ENCODE peak calls at places on chromosomes 16 and 17, in six cellular contexts. V is neural progenitor cell, N is GM23248, Q is MM.1S, X is HCT116, L is SK-N-SH. T is an unnamed sample.

GRCh38 chr17:60679287-60679686 is 1.6 kb downstream of the BCAS3 start:
- DNase-seq in V (no peak), N (no peak), Q (no peak), X (no peak), L (no peak), T (no peak)

GRCh38 chr16:17612336-17612735 is 141.6 kb upstream of the XYLT1 start:
- DNase-seq in V (no peak), N (no peak), Q (no peak), X (no peak), L (no peak), T (peak)

GRCh38 chr17:77842148-77842905 is 116.2 kb upstream of the TNRC6C start:
- DNase-seq in V (no peak), N (peak), Q (no peak), X (no peak), L (no peak), T (no peak)

GRCh38 chr16:1050466-1050865 is 22.1 kb upstream of the SSTR5 start:
- DNase-seq in V (no peak), N (no peak), Q (no peak), X (no peak), L (no peak), T (no peak)

GRCh38 chr17:73998246-73999220 is 204.9 kb upstream of the RPL38 start:
- DNase-seq in V (peak), N (peak), Q (peak), X (peak), L (peak), T (peak)

GRCh38 chr17:79975498-79976134 is 60.1 kb downstream of the TBC1D16 start:
- DNase-seq in V (no peak), N (no peak), Q (no peak), X (no peak), L (no peak), T (no peak)

GRCh38 chr17:78559024-78559423 is 18.2 kb downstream of the DNAH17 start:
- DNase-seq in V (no peak), N (no peak), Q (no peak), X (no peak), L (no peak), T (no peak)

GRCh38 chr16:78224342-78224741 is 124.9 kb downstream of the WWOX start:
- DNase-seq in V (no peak), N (no peak), Q (no peak), X (no peak), L (no peak), T (no peak)

GRCh38 chr17:49565948-49566491 is 9.7 kb upstream of the NXPH3 start:
- DNase-seq in V (no peak), N (no peak), Q (no peak), X (no peak), L (no peak), T (no peak)

GRCh38 chr16:85418978-85419491 is 194.1 kb upstream of the GSE1 start:
- DNase-seq in V (peak), N (no peak), Q (no peak), X (no peak), L (no peak), T (no peak)

GRCh38 chr17:75277664-75278071 is 6.6 kb upstream of the MIF4GD start:
- DNase-seq in V (no peak), N (peak), Q (no peak), X (no peak), L (no peak), T (no peak)

GRCh38 chr16:23835390-23836077 is at the start of gene PRKCB:
- DNase-seq in V (peak), N (peak), Q (peak), X (no peak), L (peak), T (peak)

GRCh38 chr17:56173026-56173425 is 19.8 kb downstream of the ANKFN1 start:
- DNase-seq in V (no peak), N (no peak), Q (no peak), X (no peak), L (no peak), T (no peak)

GRCh38 chr17:37083461-37083860 is 134.7 kb downstream of the AATF start:
- DNase-seq in V (no peak), N (no peak), Q (no peak), X (no peak), L (no peak), T (peak)

GRCh38 chr16:80883159-80883642 is 78.8 kb upstream of the CDYL2 start:
- DNase-seq in V (no peak), N (no peak), Q (no peak), X (no peak), L (no peak), T (no peak)

GRCh38 chr17:59754547-59754946 is 47.1 kb downstream of the VMP1 start:
- DNase-seq in V (no peak), N (peak), Q (no peak), X (peak), L (no peak), T (no peak)

GRCh38 chr17:64355536-64356303 is 34.9 kb downstream of the PECAM1 start:
- DNase-seq in V (no peak), N (peak), Q (no peak), X (no peak), L (no peak), T (no peak)

GRCh38 chr17:67246648-67247415 is 1.8 kb upstream of the HELZ start:
- DNase-seq in V (peak), N (peak), Q (no peak), X (peak), L (no peak), T (peak)

GRCh38 chr17:57553525-57553924 is 191.6 kb downstream of the CCDC182 start:
- DNase-seq in V (no peak), N (no peak), Q (no peak), X (no peak), L (no peak), T (no peak)

DNA sequence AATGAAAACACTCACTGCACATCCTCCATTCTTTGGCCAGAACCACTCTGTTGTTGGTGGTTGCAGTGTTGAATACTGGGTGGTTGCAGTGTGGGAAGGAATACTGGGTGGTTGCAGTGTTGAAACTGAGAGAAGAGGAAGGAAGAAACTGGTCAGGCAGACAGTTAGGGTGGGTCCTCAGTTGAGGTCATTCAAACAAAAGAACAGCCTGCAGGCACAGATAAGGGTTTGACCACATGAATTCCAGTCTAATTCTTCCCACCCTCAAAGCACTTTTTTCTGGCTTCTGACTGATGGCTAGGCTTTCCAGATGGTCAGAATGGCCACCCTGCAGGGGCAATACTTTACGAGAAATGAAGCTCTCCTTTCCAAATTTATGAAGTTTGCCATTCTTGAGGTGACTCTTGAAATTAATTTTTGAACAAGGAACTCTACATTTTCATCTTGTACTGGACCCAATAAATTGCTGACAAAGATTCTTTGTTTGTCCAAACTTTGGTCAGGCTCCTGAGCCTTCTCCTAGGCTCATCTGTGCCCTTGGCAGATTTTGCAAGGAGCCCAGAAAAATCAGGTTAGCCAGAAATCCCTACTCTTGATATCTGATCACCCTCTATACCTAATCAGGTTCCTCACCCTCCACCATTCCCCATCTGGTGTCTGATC is 596.6 kb upstream of the CDH5 start:
- DNase-seq in V (no peak), N (no peak), Q (no peak), X (no peak), L (no peak), T (no peak)
- TF ChIP-seq EZH2phosphoT487 in V (no peak), N (no peak), Q (no peak), X (no peak), L (no peak), T (no peak)

DNA sequence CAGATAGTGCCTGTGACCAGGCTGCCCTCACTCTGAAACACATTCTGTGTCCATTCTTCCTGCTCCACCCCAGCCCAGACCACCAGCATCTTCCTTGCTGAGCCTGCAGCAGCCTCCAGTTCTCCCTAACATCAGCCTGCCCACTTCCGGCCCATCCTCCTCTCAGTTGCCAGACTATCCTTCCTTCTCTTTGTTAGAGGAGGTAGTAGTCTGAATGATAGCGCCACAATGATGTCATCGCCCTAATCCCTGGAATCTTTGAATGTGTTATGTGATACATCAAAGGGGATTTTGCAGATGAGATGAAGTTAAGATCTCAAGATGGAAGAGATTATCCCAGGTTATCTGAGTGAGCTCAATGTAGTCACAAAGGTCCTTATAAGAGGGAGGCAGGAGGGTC is 3.2 kb upstream of the ZDHHC1 start:
- DNase-seq in V (no peak), N (no peak), Q (no peak), X (no peak), L (no peak), T (no peak)
- TF ChIP-seq EZH2phosphoT487 in V (no peak), N (no peak), Q (no peak), X (no peak), L (no peak), T (no peak)

DNA sequence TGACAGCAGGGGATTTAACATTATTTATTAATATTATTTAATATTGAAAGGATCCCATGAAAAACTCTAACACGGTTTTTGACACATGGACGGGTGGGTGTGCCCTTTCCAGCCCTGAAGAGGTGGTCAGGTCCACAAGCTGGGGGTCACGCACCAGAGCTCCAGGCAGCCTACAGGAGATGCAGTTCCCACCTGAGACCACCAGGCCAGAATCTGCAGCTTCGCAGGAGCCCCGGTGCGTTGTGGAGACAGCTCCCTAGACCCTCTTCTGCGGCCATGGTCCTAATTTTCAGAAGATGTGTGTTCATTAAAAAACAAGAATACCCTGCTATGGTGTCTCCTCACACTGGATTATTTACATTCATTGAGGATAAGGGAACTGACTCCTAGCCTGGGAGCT is 331.1 kb downstream of the C16orf95 start:
- DNase-seq in V (no peak), N (no peak), Q (no peak), X (no peak), L (no peak), T (peak)
- TF ChIP-seq EZH2phosphoT487 in V (no peak), N (no peak), Q (no peak), X (no peak), L (no peak), T (no peak)

DNA sequence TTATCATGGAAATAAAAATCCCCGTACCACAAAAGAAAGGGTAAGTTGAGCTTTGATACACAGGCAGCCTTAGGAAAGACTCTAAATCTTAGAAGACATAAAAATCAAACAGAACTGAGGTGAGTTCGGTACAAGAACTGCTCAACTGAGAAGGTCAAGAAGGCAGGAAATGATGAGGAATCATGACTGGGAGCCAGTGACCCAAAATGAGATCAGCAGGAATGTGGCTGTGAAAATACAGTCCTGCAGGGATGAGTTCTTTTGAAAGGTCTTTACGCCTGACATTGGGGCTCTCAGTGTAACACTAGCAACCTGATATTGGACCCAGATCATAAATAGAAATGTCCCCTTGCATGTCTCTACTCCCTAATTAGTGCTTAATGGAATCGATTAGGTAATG is 56.3 kb upstream of the CDH11 start:
- DNase-seq in V (no peak), N (peak), Q (no peak), X (no peak), L (no peak), T (no peak)
- TF ChIP-seq EZH2phosphoT487 in V (no peak), N (no peak), Q (no peak), X (no peak), L (no peak), T (no peak)

DNA sequence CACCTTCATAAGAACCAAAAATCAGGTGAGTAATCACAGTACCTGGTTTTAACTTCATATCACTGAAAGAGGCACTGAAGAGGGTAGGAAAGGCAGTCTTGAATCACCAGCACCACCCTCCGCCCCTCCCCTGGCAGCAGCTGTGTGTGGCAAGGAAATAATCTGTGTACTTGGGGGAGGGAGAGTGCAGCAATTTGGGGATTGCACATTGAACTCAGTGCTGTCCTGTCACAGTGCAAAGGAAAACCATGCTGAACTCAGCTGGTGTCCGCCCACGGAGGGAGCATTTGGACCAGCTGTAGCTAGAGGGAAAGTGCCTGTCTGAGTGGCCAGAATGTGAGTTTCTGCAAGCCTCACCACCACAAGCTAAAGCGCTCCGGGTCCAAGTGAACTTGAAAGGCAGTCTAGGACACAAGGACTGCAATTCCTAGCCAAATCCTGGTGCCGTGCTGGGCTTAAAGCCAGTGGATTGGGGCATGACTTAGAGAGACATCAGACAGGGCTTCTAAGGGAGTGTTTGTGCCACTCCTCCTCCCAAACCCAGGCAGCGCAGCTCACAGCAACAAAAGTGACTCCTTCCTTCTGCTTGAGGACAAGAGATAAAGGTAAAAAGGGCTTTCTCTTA is 39.7 kb upstream of the ALDH3A1 start:
- DNase-seq in V (no peak), N (peak), Q (no peak), X (no peak), L (no peak), T (no peak)
- TF ChIP-seq EZH2phosphoT487 in V (no peak), N (no peak), Q (no peak), X (no peak), L (no peak), T (no peak)

GRCh38 chr16:9438991-9439390 is 347.5 kb downstream of the HAPSTR1 start:
- DNase-seq in V (no peak), N (no peak), Q (no peak), X (no peak), L (no peak), T (no peak)

GRCh38 chr16:9429946-9430345 is 338.5 kb downstream of the HAPSTR1 start:
- DNase-seq in V (no peak), N (no peak), Q (no peak), X (no peak), L (no peak), T (no peak)

GRCh38 chr16:9437115-9437514 is 345.7 kb downstream of the HAPSTR1 start:
- DNase-seq in V (peak), N (no peak), Q (peak), X (peak), L (peak), T (peak)

GRCh38 chr16:9436175-9436574 is 344.7 kb downstream of the HAPSTR1 start:
- DNase-seq in V (no peak), N (no peak), Q (no peak), X (no peak), L (no peak), T (no peak)

DNA sequence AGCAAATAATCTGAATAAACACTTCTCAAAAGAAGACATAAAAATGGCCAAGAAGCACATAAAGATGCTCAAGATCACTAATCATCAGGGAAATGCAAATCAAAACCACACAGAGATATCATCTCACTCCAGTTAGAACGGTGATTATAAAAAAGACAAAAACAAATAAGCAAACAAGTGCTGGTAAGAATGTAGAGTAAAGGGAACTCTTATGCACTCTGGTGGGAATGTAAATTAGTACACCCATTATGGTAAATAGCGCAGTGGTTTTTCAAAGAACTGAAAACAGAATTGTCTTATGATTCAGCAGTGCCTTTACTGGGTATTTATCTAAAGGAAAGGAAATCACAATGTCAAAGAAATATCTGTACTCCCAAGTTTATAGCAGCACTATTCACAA is 343.2 kb downstream of the HAPSTR1 start:
- DNase-seq in V (no peak), N (no peak), Q (no peak), X (no peak), L (no peak), T (no peak)
- TF ChIP-seq EZH2phosphoT487 in V (no peak), N (no peak), Q (no peak), X (no peak), L (no peak), T (no peak)

GRCh38 chr16:29815032-29815721 is 775 bp upstream of the PAGR1 start:
- DNase-seq in V (peak), N (peak), Q (no peak), X (no peak), L (no peak), T (peak)
- TF ChIP-seq EZH2phosphoT487 in V (no peak), N (no peak), Q (no peak), X (no peak), L (no peak), T (no peak)

GRCh38 chr17:48470388-48471034 is 40.5 kb upstream of the SKAP1 start:
- DNase-seq in V (no peak), N (peak), Q (no peak), X (peak), L (no peak), T (peak)

GRCh38 chr17:48469227-48469626 is 39.2 kb upstream of the SKAP1 start:
- DNase-seq in V (no peak), N (no peak), Q (no peak), X (no peak), L (no peak), T (no peak)

GRCh38 chr17:48465884-48466283 is 35.9 kb upstream of the SKAP1 start:
- DNase-seq in V (no peak), N (no peak), Q (no peak), X (no peak), L (no peak), T (no peak)

GRCh38 chr17:48471807-48472484 is 41.9 kb upstream of the SKAP1 start:
- DNase-seq in V (peak), N (no peak), Q (no peak), X (no peak), L (no peak), T (peak)

GRCh38 chr17:48468299-48468698 is 38.3 kb upstream of the SKAP1 start:
- DNase-seq in V (no peak), N (no peak), Q (peak), X (no peak), L (no peak), T (no peak)
- TF ChIP-seq EZH2phosphoT487 in V (no peak), N (no peak), Q (no peak), X (no peak), L (no peak), T (no peak)